ENCODE peak calls at places on chromosomes 1 and 21, in four cellular contexts. S is cardiac muscle cell; R is CD8-positive, alpha-beta T cell; D is A549. L is an unnamed sample.
A peak's percentile ranks its signal among the peaks of the same experiment; 100 is the strongest.

GRCh38 chr1:23692308-23692871 is 784 bp downstream of the RPL11 start:
- DNase-seq in R (no peak), D (no peak), S (no peak), L (no peak)

GRCh38 chr1:20375563-20375962 is 84.9 kb downstream of the VWA5B1 start:
- DNase-seq in R (no peak), S (no peak), D (no peak), L (no peak)

GRCh38 chr1:176206006-176206960 is 803 bp downstream of the COP1 start:
- DNase-seq in R (peak; percentile 46), S (peak; percentile 46), D (peak; percentile 52), L (peak; percentile 60)

GRCh38 chr1:2931722-2932401 is 89.4 kb upstream of the ACTRT2 start:
- DNase-seq in S (no peak), D (no peak), R (no peak), L (no peak)

GRCh38 chr1:157230500-157230899 is 92.3 kb upstream of the ETV3 start:
- DNase-seq in S (no peak), D (no peak), R (no peak), L (no peak)

GRCh38 chr1:89820423-89821321 is at the start of gene LRRC8D:
- DNase-seq in D (peak; percentile 74), R (peak; percentile 66), S (peak; percentile 82), L (peak; percentile 75)

GRCh38 chr1:160112370-160112769 is 3.2 kb upstream of the ATP1A2 start:
- DNase-seq in D (no peak), S (no peak), R (no peak), L (no peak)

GRCh38 chr21:29217818-29218252 is 80.9 kb upstream of the BACH1 start:
- DNase-seq in R (no peak), S (peak; percentile 95), D (peak; percentile 86), L (no peak)

GRCh38 chr1:21326861-21327344 is 36.6 kb upstream of the ECE1 start:
- DNase-seq in D (no peak), S (no peak), R (no peak), L (no peak)

GRCh38 chr1:907611-908451 is 15.9 kb upstream of the SAMD11 start:
- DNase-seq in R (peak; percentile 6), D (no peak), S (no peak), L (no peak)

GRCh38 chr21:37073417-37074194 is 552 bp downstream of the TTC3 start:
- DNase-seq in S (peak; percentile 33), R (peak; percentile 69), D (peak; percentile 14), L (peak; percentile 64)

GRCh38 chr21:35394634-35395369 is 345.7 kb upstream of the RUNX1 start:
- DNase-seq in R (no peak), D (no peak), S (no peak), L (no peak)

GRCh38 chr1:41414291-41414690 is 53.1 kb downstream of the FOXO6 start:
- DNase-seq in D (no peak), S (no peak), R (no peak), L (no peak)

GRCh38 chr1:167799747-167800146 is 78.0 kb downstream of the MPZL1 start:
- DNase-seq in R (no peak), D (no peak), S (no peak), L (no peak)

GRCh38 chr1:167794043-167794442 is 72.3 kb downstream of the MPZL1 start:
- DNase-seq in D (no peak), R (no peak), S (no peak), L (no peak)

GRCh38 chr1:167797005-167797404 is 75.2 kb downstream of the MPZL1 start:
- DNase-seq in R (no peak), D (peak; percentile 58), S (peak; percentile 99), L (peak; percentile 35)

GRCh38 chr1:167798951-167799350 is 77.2 kb downstream of the MPZL1 start:
- DNase-seq in S (no peak), D (no peak), R (no peak), L (no peak)

DNA sequence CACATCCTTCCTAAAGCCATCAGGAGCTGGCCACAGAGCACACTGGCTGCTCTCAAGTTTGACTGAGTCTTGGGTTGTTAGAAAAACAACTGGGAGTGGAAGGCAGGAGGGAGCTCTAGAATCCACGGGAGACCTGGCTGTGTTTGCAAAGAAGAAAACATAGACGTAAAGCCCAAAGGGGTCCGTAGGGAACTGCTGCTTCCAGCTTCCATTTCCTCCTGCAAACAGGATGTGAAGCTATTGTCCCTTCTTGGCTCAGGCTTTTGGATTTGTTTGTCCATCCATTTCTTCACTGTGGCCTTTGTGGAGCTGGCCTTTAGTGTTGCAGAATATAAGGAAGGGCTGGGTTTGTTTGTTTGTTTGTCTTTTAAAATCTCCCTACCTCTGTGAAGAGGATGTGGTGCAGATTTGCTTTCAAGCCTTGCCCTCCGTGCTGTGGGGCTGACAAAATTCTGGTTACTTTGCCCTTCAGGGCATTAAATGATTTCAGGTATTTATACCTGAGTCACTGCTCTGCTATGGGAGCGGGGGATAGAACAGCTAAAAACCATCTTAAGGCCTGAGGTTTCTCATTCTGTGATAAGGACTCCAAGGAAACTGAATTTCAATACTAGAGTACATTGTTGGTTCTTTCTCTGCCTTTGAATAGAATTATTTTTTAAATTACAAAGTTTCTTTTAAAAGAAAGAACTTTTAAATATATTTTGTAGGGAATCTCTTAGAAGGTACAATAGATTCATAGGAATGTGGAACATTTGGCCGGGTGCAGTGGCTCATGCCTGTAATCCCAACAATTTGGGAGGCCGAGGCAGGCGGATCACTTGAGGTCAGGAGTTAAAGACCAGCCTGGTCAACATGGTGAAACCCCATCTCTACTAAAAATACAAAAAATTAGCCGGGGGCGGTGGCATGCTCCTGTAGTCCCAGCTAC is 74.3 kb downstream of the MPZL1 start:
- DNase-seq in R (no peak), S (peak; percentile 71), D (peak; percentile 51), L (no peak)
- H3K27ac ChIP-seq in R (no peak overlapping the region), S (peak overlapping the region; percentile 82), D (peak overlapping the region; percentile 35), L (no peak overlapping the region)

GRCh38 chr1:4671828-4672227 is 17.4 kb downstream of the AJAP1 start:
- DNase-seq in R (no peak), S (no peak), D (no peak), L (no peak)

GRCh38 chr1:4664601-4665000 is 10.2 kb downstream of the AJAP1 start:
- DNase-seq in R (no peak), D (no peak), S (no peak), L (no peak)

GRCh38 chr1:4673494-4673893 is 19.1 kb downstream of the AJAP1 start:
- DNase-seq in R (no peak), S (no peak), D (no peak), L (no peak)

GRCh38 chr1:4665456-4665855 is 11.0 kb downstream of the AJAP1 start:
- DNase-seq in D (no peak), S (no peak), R (no peak), L (no peak)

DNA sequence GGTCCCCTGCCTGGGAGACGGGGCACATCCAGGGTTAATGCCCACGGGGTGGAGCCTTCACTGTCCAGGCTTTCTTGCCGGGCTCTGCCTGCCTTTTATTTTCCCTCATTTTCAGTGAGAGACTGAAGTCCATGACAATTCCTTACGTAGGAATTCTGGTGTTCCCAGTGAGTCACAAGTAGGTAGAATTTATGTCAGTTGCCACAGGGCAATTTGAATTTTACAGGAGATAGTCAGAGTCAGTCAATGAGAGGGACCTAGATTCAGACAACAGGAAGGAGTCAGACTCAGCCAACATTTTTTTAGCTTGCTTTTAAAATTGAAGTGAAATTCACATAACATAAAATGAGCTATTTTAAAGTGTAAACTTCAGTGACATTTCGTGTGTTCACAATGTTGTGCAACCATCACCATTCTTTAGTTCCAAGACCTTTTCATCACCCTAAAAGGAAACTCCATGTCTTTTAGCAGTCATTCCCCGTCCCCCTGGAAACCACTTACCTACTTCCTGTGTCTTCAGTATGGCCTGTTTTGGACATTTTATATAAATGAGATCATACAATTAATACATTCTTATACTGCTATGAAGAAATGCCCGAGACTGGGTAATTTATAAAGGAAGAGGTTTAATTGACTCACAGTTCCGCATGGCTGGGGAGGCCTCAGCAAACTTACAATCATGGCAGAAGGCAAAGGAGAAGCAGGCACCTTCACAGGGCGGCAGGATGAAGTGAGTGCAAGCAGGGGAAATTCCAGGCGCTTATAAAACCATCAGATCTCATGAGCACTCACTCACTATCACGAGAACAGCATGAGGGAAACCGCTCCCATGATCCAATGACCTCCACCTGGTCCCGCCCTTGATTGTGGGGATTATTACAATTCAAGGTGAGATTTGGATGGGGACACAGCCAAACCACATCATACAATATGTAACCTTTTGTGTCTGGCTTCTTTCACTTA is 14.6 kb downstream of the AJAP1 start:
- DNase-seq in D (peak; percentile 48), S (peak; percentile 44), R (no peak), L (no peak)
- TF ChIP-seq CTCF in D (no peak), S (no peak), R (no peak), L (no peak)

DNA sequence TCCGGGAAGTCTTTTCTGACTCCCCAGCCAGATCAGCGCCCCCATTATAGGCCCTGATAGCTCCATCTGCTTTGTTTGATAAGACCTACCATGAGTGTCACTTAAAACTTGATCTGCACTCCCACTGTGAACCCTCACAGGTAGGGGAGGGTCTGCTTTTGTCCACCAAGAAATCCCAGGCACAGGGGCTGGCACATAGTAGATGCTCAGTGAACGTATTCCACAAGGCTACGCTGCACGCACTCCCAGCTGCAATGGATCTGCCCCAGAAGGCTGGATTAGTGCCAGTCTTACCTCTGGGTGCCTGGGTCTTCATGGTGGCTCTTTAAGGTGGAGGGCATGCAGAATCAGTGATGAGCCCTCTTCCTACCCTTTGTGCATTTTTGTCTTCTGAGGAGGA is 447.1 kb downstream of the PTPRU start:
- DNase-seq in R (no peak), S (no peak), D (no peak), L (no peak)
- H3K27ac ChIP-seq in R (no peak overlapping the region), S (no peak overlapping the region), D (no peak overlapping the region), L (no peak overlapping the region)

GRCh38 chr1:180183426-180183825 is 28.8 kb downstream of the QSOX1 start:
- DNase-seq in R (no peak), D (no peak), S (no peak), L (no peak)

GRCh38 chr1:180179162-180179957 is 24.7 kb downstream of the QSOX1 start:
- DNase-seq in D (no peak), R (no peak), S (no peak), L (no peak)

GRCh38 chr1:180182721-180183311 is 28.1 kb downstream of the QSOX1 start:
- DNase-seq in D (no peak), R (no peak), S (no peak), L (no peak)

GRCh38 chr1:180181996-180182675 is 27.5 kb downstream of the QSOX1 start:
- DNase-seq in R (no peak), D (no peak), S (no peak), L (no peak)

GRCh38 chr1:180181048-180181447 is 26.4 kb downstream of the QSOX1 start:
- DNase-seq in R (no peak), S (no peak), D (peak; percentile 36), L (peak; percentile 41)
- TF ChIP-seq CTCF in R (peak; percentile 22), S (peak; percentile 38), D (peak; percentile 44), L (peak; percentile 50)